ENCODE peak calls at places on chromosomes 7 and 10, in nine cellular contexts. R is thoracic aorta, M is colonic mucosa, C is fibroblast of lung, B is gastrocnemius medialis, J is psoas muscle, Y is heart left ventricle, U is left ventricle myocardium inferior, H is OCI-LY7. E is an unnamed sample.

GRCh38 chr10:21976280-21976679 is 27.2 kb downstream of the DNAJC1 start:
- DNase-seq in J (no peak), R (no peak), M (no peak), B (no peak), U (no peak), Y (no peak), H (no peak), C (no peak), E (no peak)

GRCh38 chr7:151240536-151240935 is 8.0 kb downstream of the SMARCD3 start:
- DNase-seq in U (no peak), M (no peak), R (no peak), J (no peak), B (no peak), H (no peak), Y (no peak), C (no peak), E (no peak)

GRCh38 chr7:129054438-129055293 is at the start of gene TNPO3:
- DNase-seq in M (peak; percentile 98), J (peak; percentile 97), R (peak; percentile 83), H (peak; percentile 95), Y (peak; percentile 94), B (peak; percentile 92), C (peak; percentile 90), U (peak; percentile 94), E (peak; percentile 96)

GRCh38 chr7:30865821-30866220 is 45.8 kb upstream of the AQP1 start:
- DNase-seq in H (no peak), R (no peak), J (no peak), C (no peak), U (no peak), B (no peak), Y (no peak), M (no peak), E (no peak)

GRCh38 chr10:28411648-28412047 is 108.8 kb upstream of the MPP7 start:
- DNase-seq in Y (no peak), U (no peak), M (no peak), R (no peak), C (no peak), H (no peak), B (no peak), J (no peak), E (no peak)

GRCh38 chr7:55065079-55065478 is 46.3 kb downstream of the EGFR start:
- DNase-seq in H (no peak), M (no peak), Y (no peak), U (no peak), B (no peak), J (peak; percentile 80), C (peak; percentile 97), R (no peak), E (peak; percentile 37)

GRCh38 chr10:73591935-73592699 is 975 bp upstream of the USP54 start:
- DNase-seq in R (no peak), H (peak; percentile 69), C (peak; percentile 60), B (peak; percentile 34), Y (peak; percentile 61), J (no peak), U (peak; percentile 30), M (peak; percentile 93), E (peak; percentile 87)

GRCh38 chr10:69375307-69376151 is 41.2 kb downstream of the TACR2 start:
- DNase-seq in J (peak; percentile 84), U (no peak), Y (peak; percentile 33), C (peak; percentile 29), B (peak; percentile 83), H (no peak), M (peak; percentile 38), R (no peak), E (no peak)

GRCh38 chr7:41148521-41148951 is 554.4 kb downstream of the INHBA start:
- DNase-seq in C (peak; percentile 95), R (no peak), Y (no peak), U (no peak), J (no peak), H (no peak), M (no peak), B (no peak), E (no peak)

GRCh38 chr10:84331091-84331490 is 2.7 kb downstream of the CCSER2 start:
- DNase-seq in Y (no peak), J (no peak), U (no peak), H (no peak), C (no peak), R (no peak), M (no peak), B (no peak), E (no peak)

GRCh38 chr10:104928733-104929132 is 287.6 kb downstream of the SORCS3 start:
- DNase-seq in R (no peak), B (no peak), C (peak; percentile 21), H (no peak), U (no peak), J (no peak), Y (no peak), M (no peak), E (no peak)

GRCh38 chr7:105723582-105723981 is 142.3 kb upstream of the EFCAB10 start:
- DNase-seq in M (no peak), C (no peak), Y (no peak), U (no peak), H (no peak), B (no peak), J (no peak), R (no peak), E (no peak)

GRCh38 chr7:128742206-128742605 is 3.0 kb downstream of the CALU start:
- DNase-seq in Y (no peak), B (no peak), C (peak; percentile 72), M (no peak), U (no peak), R (no peak), J (no peak), H (no peak), E (no peak)

GRCh38 chr7:110880971-110881370 is 210.0 kb upstream of the LRRN3 start:
- DNase-seq in M (no peak), C (no peak), B (no peak), R (no peak), Y (no peak), H (no peak), U (no peak), J (no peak), E (no peak)

GRCh38 chr7:9600974-9601373 is 1167.6 kb downstream of the NXPH1 start:
- DNase-seq in H (no peak), U (no peak), M (no peak), Y (no peak), C (no peak), B (no peak), R (no peak), J (no peak), E (no peak)

GRCh38 chr7:2920956-2921708 is 77.0 kb upstream of the GNA12 start:
- DNase-seq in Y (no peak), J (no peak), H (no peak), B (no peak), C (no peak), R (no peak), U (no peak), M (no peak), E (no peak)

GRCh38 chr7:7653568-7654187 is 13.1 kb downstream of the UMAD1 start:
- DNase-seq in H (peak; percentile 57), B (no peak), Y (no peak), J (no peak), R (no peak), M (no peak), C (no peak), U (no peak), E (no peak)

GRCh38 chr7:7681191-7681935 is 37.0 kb downstream of the RPA3 start:
- DNase-seq in U (no peak), R (no peak), M (peak; percentile 69), J (no peak), H (peak; percentile 75), C (peak; percentile 55), B (peak; percentile 14), Y (peak; percentile 61), E (peak; percentile 36)

GRCh38 chr7:97013555-97013954 is 8.2 kb downstream of the DLX6 start:
- DNase-seq in M (no peak), R (no peak), Y (no peak), C (no peak), J (no peak), U (no peak), B (no peak), H (no peak), E (no peak)

GRCh38 chr10:60114765-60115586 is 208.6 kb upstream of the CCDC6 start:
- DNase-seq in Y (no peak), M (peak; percentile 24), C (peak; percentile 69), B (no peak), J (no peak), U (no peak), H (peak; percentile 56), R (no peak), E (no peak)

GRCh38 chr7:152986369-152986768 is 226.8 kb downstream of the ACTR3B start:
- DNase-seq in R (no peak), H (no peak), M (no peak), Y (no peak), J (no peak), U (no peak), C (no peak), B (no peak), E (no peak)

GRCh38 chr7:114409750-114410149 is 4.9 kb upstream of the FOXP2 start:
- DNase-seq in B (no peak), Y (no peak), U (no peak), H (no peak), M (no peak), C (peak; percentile 62), R (no peak), J (no peak), E (no peak)

GRCh38 chr10:4061441-4061951 is 276.5 kb upstream of the KLF6 start:
- DNase-seq in H (no peak), R (peak; percentile 55), C (peak; percentile 14), M (peak; percentile 80), Y (no peak), B (peak; percentile 69), U (peak; percentile 58), J (peak; percentile 76), E (peak; percentile 80)

GRCh38 chr7:25852995-25853713 is 298.8 kb upstream of the NFE2L3 start:
- DNase-seq in B (no peak), H (no peak), R (no peak), U (no peak), C (no peak), J (no peak), Y (no peak), M (no peak), E (no peak)
- H3K4me1 ChIP-seq in B (peaks cover 47% of the 10 kb centered on the region), H (peaks cover 21% of the 10 kb centered on the region), R (peaks cover 71% of the 10 kb centered on the region), U (peaks cover 49% of the 10 kb centered on the region), C (peaks cover 18% of the 10 kb centered on the region), J (peaks cover 47% of the 10 kb centered on the region), Y (peaks cover 44% of the 10 kb centered on the region), M (peaks cover 6% of the 10 kb centered on the region), E (peaks cover 72% of the 10 kb centered on the region)

GRCh38 chr10:101295266-101295665 is 58.7 kb upstream of the BTRC start:
- DNase-seq in H (no peak), Y (no peak), C (no peak), R (no peak), U (no peak), B (no peak), J (no peak), M (no peak), E (no peak)
- H3K4me3 ChIP-seq in H (no peak overlapping the region), Y (no peak overlapping the region), C (no peak overlapping the region), R (no peak overlapping the region), U (no peak overlapping the region), B (no peak overlapping the region), J (no peak overlapping the region), M (no peak overlapping the region), E (no peak overlapping the region)

GRCh38 chr7:27108390-27109127 is 6.1 kb upstream of the HOXA2 start:
- DNase-seq in U (no peak), M (peak; percentile 68), J (peak; percentile 74), Y (no peak), H (no peak), C (peak; percentile 88), R (no peak), B (no peak), E (peak; percentile 63)
- H3K4me1 ChIP-seq in U (peaks cover 21% of the 10 kb centered on the region), M (peaks cover 9% of the 10 kb centered on the region), J (peaks cover 48% of the 10 kb centered on the region), Y (no peaks in the 10 kb centered on the region), H (no peaks in the 10 kb centered on the region), C (peaks cover 32% of the 10 kb centered on the region), R (peaks cover 78% of the 10 kb centered on the region), B (peaks cover 21% of the 10 kb centered on the region), E (peaks cover 51% of the 10 kb centered on the region)

GRCh38 chr7:100722480-100723212 is 2.4 kb downstream of the EPO start:
- DNase-seq in H (no peak), C (no peak), M (no peak), U (no peak), R (no peak), Y (no peak), B (no peak), J (no peak), E (no peak)
- H3K4me3 ChIP-seq in H (no peak overlapping the region), C (no peak overlapping the region), M (no peak overlapping the region), U (no peak overlapping the region), R (no peak overlapping the region), Y (no peak overlapping the region), B (no peak overlapping the region), J (no peak overlapping the region), E (no peak overlapping the region)

E was measured in transverse colon.